ENCODE peak calls at places on chromosomes 5 and 9, in ten cellular contexts. U, Y, L, X, R, W, Z, J, A and K are unnamed samples.

GRCh38 chr5:155260798-155261197 is 247.2 kb downstream of the KIF4B start:
- DNase-seq in U (no peak), Y (no peak), L (no peak), X (peak), R (no peak), W (no peak), Z (no peak), J (no peak), A (peak), K (no peak)

GRCh38 chr9:130255638-130255930 is 10.0 kb upstream of the HMCN2 start:
- DNase-seq in U (no peak), Y (no peak), L (no peak), X (no peak), R (no peak), W (no peak), Z (no peak), J (no peak), A (no peak), K (no peak)

GRCh38 chr5:133108481-133108921 is 56.7 kb downstream of the HSPA4 start:
- DNase-seq in U (no peak), Y (no peak), L (no peak), X (no peak), R (no peak), W (no peak), Z (no peak), J (no peak), A (peak), K (no peak)

GRCh38 chr5:140635291-140636257 is 2.6 kb upstream of the CD14 start:
- DNase-seq in U (no peak), Y (no peak), L (no peak), X (no peak), R (no peak), W (no peak), Z (no peak), J (no peak), A (no peak), K (no peak)

GRCh38 chr9:76741524-76741923 is 22.7 kb upstream of the PCA3 start:
- DNase-seq in U (no peak), Y (no peak), L (no peak), X (no peak), R (no peak), W (no peak), Z (no peak), J (no peak), A (no peak), K (no peak)

GRCh38 chr5:5626412-5626811 is 203.9 kb downstream of the ICE1 start:
- DNase-seq in U (no peak), Y (no peak), L (no peak), X (no peak), R (no peak), W (no peak), Z (no peak), J (no peak), A (no peak), K (no peak)

GRCh38 chr5:26610581-26610980 is 427.8 kb downstream of the CDH9 start:
- DNase-seq in U (no peak), Y (no peak), L (no peak), X (no peak), R (no peak), W (no peak), Z (no peak), J (no peak), A (no peak), K (no peak)

GRCh38 chr5:37721447-37721871 is 118.4 kb downstream of the GDNF start:
- DNase-seq in U (no peak), Y (no peak), L (no peak), X (no peak), R (no peak), W (no peak), Z (no peak), J (no peak), A (no peak), K (no peak)

GRCh38 chr5:6525910-6526309 is 77.3 kb downstream of the UBE2QL1 start:
- DNase-seq in U (no peak), Y (no peak), L (no peak), X (no peak), R (peak), W (no peak), Z (no peak), J (peak), A (peak), K (no peak)

GRCh38 chr5:34655354-34655991 is 655 bp upstream of the RAI14 start:
- DNase-seq in U (no peak), Y (peak), L (no peak), X (no peak), R (peak), W (no peak), Z (no peak), J (peak), A (no peak), K (no peak)

GRCh38 chr9:129720181-129720864 is 32.5 kb downstream of the PTGES start:
- DNase-seq in U (no peak), Y (no peak), L (no peak), X (no peak), R (peak), W (no peak), Z (no peak), J (no peak), A (peak), K (no peak)

GRCh38 chr9:8534828-8535227 is 735.2 kb upstream of the DMAC1 start:
- DNase-seq in U (no peak), Y (no peak), L (no peak), X (no peak), R (no peak), W (no peak), Z (no peak), J (no peak), A (no peak), K (no peak)

GRCh38 chr5:2801602-2802525 is 50.4 kb upstream of the IRX2 start:
- DNase-seq in U (no peak), Y (no peak), L (no peak), X (peak), R (no peak), W (no peak), Z (no peak), J (no peak), A (no peak), K (no peak)

GRCh38 chr9:100575765-100576368 is 2.0 kb upstream of the CAVIN4 start:
- DNase-seq in U (no peak), Y (no peak), L (no peak), X (no peak), R (no peak), W (no peak), Z (no peak), J (no peak), A (no peak), K (no peak)

GRCh38 chr5:169100735-169101075 is 200.2 kb downstream of the SLIT3 start:
- DNase-seq in U (no peak), Y (no peak), L (no peak), X (no peak), R (no peak), W (no peak), Z (no peak), J (peak), A (no peak), K (no peak)

GRCh38 chr9:35079041-35079425 is 709 bp downstream of the FANCG start:
- DNase-seq in U (no peak), Y (no peak), L (no peak), X (no peak), R (no peak), W (no peak), Z (no peak), J (no peak), A (peak), K (no peak)

GRCh38 chr5:132253008-132253441 is 4.5 kb upstream of the PDLIM4 start:
- DNase-seq in U (no peak), Y (no peak), L (no peak), X (no peak), R (no peak), W (no peak), Z (no peak), J (no peak), A (no peak), K (no peak)

GRCh38 chr9:81611664-81612063 is 77.7 kb downstream of the TLE1 start:
- DNase-seq in U (no peak), Y (no peak), L (no peak), X (no peak), R (no peak), W (no peak), Z (no peak), J (no peak), A (no peak), K (no peak)

GRCh38 chr9:95003694-95004451 is 277.4 kb downstream of the AOPEP start:
- DNase-seq in U (no peak), Y (peak), L (no peak), X (no peak), R (no peak), W (no peak), Z (no peak), J (peak), A (peak), K (no peak)

GRCh38 chr9:6901179-6901578 is 143.4 kb downstream of the KDM4C start:
- DNase-seq in U (no peak), Y (no peak), L (no peak), X (no peak), R (no peak), W (no peak), Z (no peak), J (no peak), A (no peak), K (no peak)

GRCh38 chr9:94085062-94085639 is 887 bp downstream of the PTPDC1 start:
- DNase-seq in U (no peak), Y (no peak), L (no peak), X (no peak), R (no peak), W (no peak), Z (no peak), J (no peak), A (no peak), K (no peak)

GRCh38 chr5:36734422-36734821 is 128.0 kb downstream of the SLC1A3 start:
- DNase-seq in U (no peak), Y (no peak), L (no peak), X (peak), R (no peak), W (no peak), Z (no peak), J (peak), A (no peak), K (no peak)

GRCh38 chr9:88072831-88073365 is 65.4 kb downstream of the SPATA31C2 start:
- DNase-seq in U (no peak), Y (no peak), L (no peak), X (no peak), R (no peak), W (no peak), Z (no peak), J (no peak), A (no peak), K (no peak)

GRCh38 chr9:135876936-135877335 is 30.4 kb downstream of the CAMSAP1 start:
- DNase-seq in U (no peak), Y (no peak), L (no peak), X (no peak), R (no peak), W (no peak), Z (no peak), J (no peak), A (no peak), K (no peak)

GRCh38 chr5:66113160-66113559 is 30.9 kb upstream of the SREK1 start:
- DNase-seq in U (no peak), Y (no peak), L (no peak), X (no peak), R (no peak), W (no peak), Z (no peak), J (no peak), A (no peak), K (no peak)

GRCh38 chr5:135578685-135579341 is at the start of gene CXCL14:
- DNase-seq in U (peak), Y (peak), L (no peak), X (peak), R (peak), W (no peak), Z (no peak), J (peak), A (no peak), K (no peak)

GRCh38 chr5:179161901-179162300 is 101.7 kb downstream of the ZNF354C start:
- DNase-seq in U (no peak), Y (peak), L (no peak), X (no peak), R (no peak), W (no peak), Z (no peak), J (no peak), A (no peak), K (no peak)